ENCODE peak calls at places on chromosomes 13 and 19, in ten cellular contexts. N is hepatocyte, L is thyroid gland, S is left ventricle myocardium inferior, Y is sigmoid colon, K is cardiac muscle cell, M is IMR-90, X is PC-3, D is astrocyte, F is OCI-LY7. R is an unnamed sample.

GRCh38 chr19:2116507-2116906 is 19.8 kb downstream of the IZUMO4 start:
- DNase-seq in K (no peak), D (no peak), F (no peak), Y (no peak), X (no peak), N (no peak), S (no peak), M (no peak), L (no peak), R (no peak)

GRCh38 chr13:114286808-114287207 is 5.4 kb downstream of the UPF3A start:
- DNase-seq in L (peak), D (peak), F (no peak), M (peak), Y (no peak), X (no peak), S (no peak), N (no peak), K (no peak), R (no peak)

GRCh38 chr13:33262069-33262487 is 23.5 kb downstream of the STARD13 start:
- DNase-seq in X (peak), L (no peak), Y (peak), F (no peak), K (no peak), S (no peak), M (peak), D (peak), N (peak), R (peak)

GRCh38 chr13:103525530-103525929 is 459.3 kb upstream of the SLC10A2 start:
- DNase-seq in Y (no peak), F (no peak), X (no peak), N (no peak), D (no peak), K (no peak), L (no peak), M (no peak), S (no peak), R (no peak)

GRCh38 chr19:48772503-48772953 is 17.2 kb downstream of the FGF21 start:
- DNase-seq in S (no peak), D (no peak), N (no peak), F (no peak), Y (no peak), K (no peak), M (no peak), X (no peak), L (peak), R (no peak)

GRCh38 chr13:79736356-79736755 is 255.4 kb downstream of the NDFIP2 start:
- DNase-seq in D (no peak), X (peak), K (no peak), M (no peak), L (no peak), Y (no peak), N (no peak), S (no peak), F (no peak), R (no peak)

GRCh38 chr19:18541258-18541991 is 1.9 kb downstream of the FKBP8 start:
- DNase-seq in K (no peak), M (no peak), X (no peak), S (no peak), Y (no peak), N (no peak), F (no peak), L (no peak), D (no peak), R (no peak)

GRCh38 chr13:75357576-75358295 is 124.2 kb downstream of the TBC1D4 start:
- DNase-seq in X (peak), K (peak), N (peak), M (peak), D (peak), S (no peak), F (peak), L (peak), Y (no peak), R (peak)

GRCh38 chr19:7670150-7670784 is 1.4 kb downstream of the RETN start:
- DNase-seq in D (no peak), S (no peak), F (no peak), N (peak), Y (no peak), X (no peak), K (peak), L (no peak), M (no peak), R (no peak)

GRCh38 chr13:43686557-43686956 is 100.2 kb downstream of the ENOX1 start:
- DNase-seq in Y (peak), M (peak), F (no peak), K (peak), D (peak), S (peak), X (peak), N (peak), L (no peak), R (no peak)

DNA sequence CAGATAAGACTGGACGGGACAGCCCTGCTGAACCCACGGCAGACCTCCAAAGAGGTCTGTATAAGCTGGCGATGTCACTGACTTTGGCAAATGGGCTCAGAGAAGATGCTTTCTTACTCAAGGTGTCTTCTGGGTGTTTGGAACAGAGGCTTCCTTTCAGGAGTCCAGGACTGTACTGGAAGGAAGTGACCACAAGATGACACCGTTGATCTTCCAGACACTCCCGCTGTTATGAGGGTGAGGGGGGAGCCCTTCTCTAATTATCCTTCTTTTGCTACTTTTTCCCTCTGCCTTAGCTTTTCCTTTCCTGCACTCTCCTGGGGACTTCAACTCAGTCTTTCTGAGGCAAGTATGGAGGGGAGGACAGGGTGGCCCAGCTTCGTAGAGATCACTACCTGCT is 65.2 kb upstream of the ZNF599 start:
- DNase-seq in N (peak), X (peak), Y (no peak), K (peak), D (no peak), S (no peak), F (peak), L (no peak), M (no peak), R (no peak)
- TF ChIP-seq CTCF in N (peak), X (peak), Y (no peak), K (no peak), D (no peak), S (no peak), F (peak), L (no peak), M (peak), R (no peak)

DNA sequence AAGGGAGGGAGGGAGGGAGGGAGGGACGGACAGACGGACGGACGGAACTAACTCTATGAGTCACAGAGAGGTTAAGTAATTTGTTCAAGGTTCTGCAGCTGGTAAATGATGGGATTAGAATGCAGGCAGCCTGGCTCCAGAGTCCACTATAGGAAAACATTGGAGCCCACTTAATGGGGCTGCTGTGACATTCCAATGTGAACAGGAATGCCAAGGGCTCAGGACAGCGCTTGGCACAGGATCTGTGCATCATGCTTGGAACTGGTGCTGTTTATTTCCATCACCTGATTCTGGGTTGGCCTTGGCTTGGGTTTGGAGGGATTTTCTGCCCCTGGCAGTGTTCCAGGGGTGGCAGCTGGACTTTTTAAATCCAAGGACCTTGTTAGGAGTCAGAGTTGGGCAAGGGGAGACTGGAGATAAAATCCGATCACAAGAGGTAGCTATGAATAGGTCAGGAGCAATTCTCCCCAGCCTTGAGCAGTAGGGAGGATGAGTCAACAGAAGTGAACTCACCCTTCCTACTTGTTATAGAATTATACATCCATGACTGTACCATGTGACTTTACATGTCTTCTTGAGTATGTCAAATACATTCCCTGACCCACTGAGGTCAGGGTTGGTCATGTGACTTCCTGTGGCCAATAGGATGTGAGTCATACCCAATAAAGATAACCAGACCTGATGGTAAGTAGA is 7.8 kb upstream of the HIF3A start:
- DNase-seq in Y (peak), M (peak), X (peak), N (peak), F (no peak), D (peak), K (peak), S (peak), L (no peak), R (no peak)
- H3K4me3 ChIP-seq in Y (no peak), M (no peak), X (peak), N (no peak), F (no peak), D (no peak), K (no peak), S (no peak), L (no peak), R (no peak)

GRCh38 chr13:94548382-94549240 is 47.3 kb downstream of the TGDS start:
- DNase-seq in S (peak), Y (peak), X (peak), K (peak), N (peak), D (peak), L (peak), F (peak), M (peak), R (no peak)
- TF ChIP-seq CTCF in S (no peak), Y (no peak), X (peak), K (peak), N (peak), D (no peak), L (peak), F (peak), M (peak), R (peak)

GRCh38 chr19:41999071-41999877 is 5.2 kb upstream of the ATP1A3 start:
- DNase-seq in Y (no peak), M (no peak), F (no peak), D (no peak), K (no peak), S (no peak), L (no peak), X (no peak), N (no peak), R (no peak)
- H3K4me3 ChIP-seq in Y (no peak), M (no peak), F (no peak), D (no peak), K (no peak), S (peak), L (no peak), X (no peak), N (no peak), R (no peak)

GRCh38 chr19:40521276-40521675 is 54.5 kb downstream of the SPTBN4 start:
- DNase-seq in N (no peak), X (peak), D (no peak), F (peak), M (peak), K (peak), L (no peak), Y (no peak), S (no peak), R (peak)
- TF ChIP-seq CTCF in N (peak), X (peak), D (peak), F (peak), M (peak), K (peak), L (peak), Y (no peak), S (peak), R (peak)

GRCh38 chr19:20660473-20660872 is 898 bp downstream of the ZNF626 start:
- DNase-seq in X (no peak), N (peak), F (no peak), Y (no peak), M (no peak), D (no peak), K (peak), S (no peak), L (no peak), R (no peak)
- H3K4me3 ChIP-seq in X (no peak), N (peak), F (peak), Y (peak), M (peak), D (peak), K (peak), S (peak), L (peak), R (no peak)

GRCh38 chr19:56310462-56310861 is 4.2 kb downstream of the ZSCAN5A start:
- DNase-seq in X (no peak), D (no peak), K (no peak), S (no peak), M (no peak), Y (no peak), N (no peak), L (no peak), F (no peak), R (no peak)
- TF ChIP-seq CTCF in X (no peak), D (no peak), K (no peak), S (no peak), M (no peak), Y (no peak), N (no peak), L (no peak), F (no peak), R (no peak)